ENCODE peak calls at places on chromosomes 7 and 10, in eight cellular contexts. K is breast epithelium, W is coronary artery, X is kidney, M is thyroid gland, Q is brain microvascular endothelial cell, Y is A549, I is Peyer's patch. O is an unnamed sample.
A peak's percentile ranks its signal among the peaks of the same experiment; 100 is the strongest.

GRCh38 chr7:139589474-139589873 is 66.0 kb downstream of the CLEC2L start:
- DNase-seq in I (no peak), W (no peak), M (no peak), K (no peak), Q (no peak), Y (no peak), X (no peak), O (peak; percentile 11)

GRCh38 chr7:77326131-77326530 is 90.0 kb downstream of the GSAP start:
- DNase-seq in Q (peak; percentile 25), W (no peak), X (no peak), I (no peak), K (no peak), M (no peak), Y (no peak), O (no peak)

GRCh38 chr10:47030191-47030698 is 119.0 kb downstream of the PTPN20 start:
- DNase-seq in X (no peak), K (no peak), W (peak; percentile 62), M (no peak), Y (no peak), I (no peak), Q (no peak), O (no peak)

GRCh38 chr7:36084485-36085091 is 68.5 kb upstream of the EEPD1 start:
- DNase-seq in M (peak; percentile 75), K (no peak), Q (peak; percentile 44), I (peak; percentile 84), X (peak; percentile 91), W (peak; percentile 69), Y (peak; percentile 53), O (peak; percentile 45)

GRCh38 chr7:135856356-135857144 is 107.9 kb upstream of the FAM180A start:
- DNase-seq in Y (no peak), W (no peak), K (no peak), M (no peak), I (no peak), Q (peak; percentile 5), X (no peak), O (peak; percentile 57)

GRCh38 chr7:23449941-23450340 is 20.4 kb downstream of the IGF2BP3 start:
- DNase-seq in K (no peak), X (no peak), M (no peak), I (no peak), Q (no peak), W (no peak), Y (no peak), O (no peak)

GRCh38 chr10:111297351-111297848 is 220.6 kb downstream of the ADRA2A start:
- DNase-seq in I (no peak), Q (peak; percentile 63), X (no peak), K (no peak), M (no peak), W (no peak), Y (no peak), O (no peak)

GRCh38 chr10:106424981-106425380 is 739.5 kb downstream of the SORCS1 start:
- DNase-seq in I (no peak), Q (no peak), K (no peak), X (no peak), W (no peak), Y (no peak), M (no peak), O (peak; percentile 51)

GRCh38 chr7:95718556-95719410 is 53.6 kb upstream of the DYNC1I1 start:
- DNase-seq in I (no peak), Q (no peak), K (no peak), X (no peak), M (no peak), W (no peak), Y (peak; percentile 21), O (peak; percentile 45)

GRCh38 chr10:75398630-75399460 is 2.7 kb downstream of the ZNF503 start:
- DNase-seq in I (peak; percentile 48), Q (no peak), M (peak; percentile 12), K (no peak), W (no peak), X (peak; percentile 81), Y (no peak), O (no peak)

GRCh38 chr10:75398238-75398629 is 3.3 kb downstream of the ZNF503 start:
- DNase-seq in Y (no peak), X (no peak), W (no peak), Q (no peak), I (no peak), K (no peak), M (no peak), O (no peak)

GRCh38 chr10:75400163-75400768 is 1.3 kb downstream of the ZNF503 start:
- DNase-seq in I (no peak), W (no peak), Y (peak; percentile 36), X (peak; percentile 84), K (peak; percentile 29), Q (no peak), M (peak; percentile 47), O (no peak)

GRCh38 chr10:75400769-75401568 is 595 bp downstream of the ZNF503 start:
- DNase-seq in X (peak; percentile 90), M (peak; percentile 76), Q (peak; percentile 45), Y (peak; percentile 29), K (peak; percentile 57), W (no peak), I (peak; percentile 70), O (peak; percentile 71)

GRCh38 chr10:75399461-75400162 is 2.0 kb downstream of the ZNF503 start:
- DNase-seq in M (peak; percentile 85), K (peak; percentile 63), Y (peak; percentile 64), X (peak; percentile 93), W (no peak), I (peak; percentile 89), Q (peak; percentile 65), O (peak; percentile 86)
- TF ChIP-seq CTCF in M (peak; percentile 57), K (no peak), Y (peak; percentile 60), X (peak; percentile 50), W (peak; percentile 63), I (peak; percentile 42), Q (peak; percentile 67), O (peak; percentile 43)

GRCh38 chr10:100748251-100749058 is 3.1 kb downstream of the PAX2 start:
- DNase-seq in W (no peak), X (no peak), Y (no peak), I (no peak), M (no peak), Q (no peak), K (no peak), O (no peak)

GRCh38 chr10:100750291-100751210 is 5.2 kb downstream of the PAX2 start:
- DNase-seq in W (no peak), M (no peak), Y (no peak), I (no peak), Q (no peak), X (peak; percentile 44), K (no peak), O (no peak)

GRCh38 chr10:100747826-100748231 is 2.4 kb downstream of the PAX2 start:
- DNase-seq in Q (no peak), Y (no peak), X (no peak), M (no peak), W (no peak), K (no peak), I (no peak), O (no peak)

GRCh38 chr10:100749309-100750217 is 4.2 kb downstream of the PAX2 start:
- DNase-seq in W (no peak), X (no peak), M (no peak), K (no peak), I (no peak), Q (no peak), Y (no peak), O (no peak)

DNA sequence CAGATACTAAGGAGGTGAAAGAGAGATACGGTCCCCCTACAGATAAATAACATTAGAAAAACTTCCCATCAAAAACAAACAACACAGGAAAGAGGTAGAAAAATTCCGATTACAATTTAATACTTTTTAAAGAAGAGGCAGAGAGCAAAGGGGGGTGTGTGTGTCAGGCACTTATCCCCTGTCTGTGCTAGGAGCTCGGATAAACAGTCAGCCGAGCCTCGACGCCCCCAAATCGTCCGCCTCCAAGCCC is 3.6 kb downstream of the PAX2 start:
- DNase-seq in X (no peak), M (no peak), Y (no peak), K (no peak), I (no peak), W (no peak), Q (no peak), O (no peak)
- H3K4me3 ChIP-seq in X (peak overlapping the region; percentile 78), M (no peak overlapping the region), Y (no peak overlapping the region), K (no peak overlapping the region), I (no peak overlapping the region), W (peak overlapping the region; percentile 64), Q (no peak overlapping the region), O (no peak overlapping the region)

DNA sequence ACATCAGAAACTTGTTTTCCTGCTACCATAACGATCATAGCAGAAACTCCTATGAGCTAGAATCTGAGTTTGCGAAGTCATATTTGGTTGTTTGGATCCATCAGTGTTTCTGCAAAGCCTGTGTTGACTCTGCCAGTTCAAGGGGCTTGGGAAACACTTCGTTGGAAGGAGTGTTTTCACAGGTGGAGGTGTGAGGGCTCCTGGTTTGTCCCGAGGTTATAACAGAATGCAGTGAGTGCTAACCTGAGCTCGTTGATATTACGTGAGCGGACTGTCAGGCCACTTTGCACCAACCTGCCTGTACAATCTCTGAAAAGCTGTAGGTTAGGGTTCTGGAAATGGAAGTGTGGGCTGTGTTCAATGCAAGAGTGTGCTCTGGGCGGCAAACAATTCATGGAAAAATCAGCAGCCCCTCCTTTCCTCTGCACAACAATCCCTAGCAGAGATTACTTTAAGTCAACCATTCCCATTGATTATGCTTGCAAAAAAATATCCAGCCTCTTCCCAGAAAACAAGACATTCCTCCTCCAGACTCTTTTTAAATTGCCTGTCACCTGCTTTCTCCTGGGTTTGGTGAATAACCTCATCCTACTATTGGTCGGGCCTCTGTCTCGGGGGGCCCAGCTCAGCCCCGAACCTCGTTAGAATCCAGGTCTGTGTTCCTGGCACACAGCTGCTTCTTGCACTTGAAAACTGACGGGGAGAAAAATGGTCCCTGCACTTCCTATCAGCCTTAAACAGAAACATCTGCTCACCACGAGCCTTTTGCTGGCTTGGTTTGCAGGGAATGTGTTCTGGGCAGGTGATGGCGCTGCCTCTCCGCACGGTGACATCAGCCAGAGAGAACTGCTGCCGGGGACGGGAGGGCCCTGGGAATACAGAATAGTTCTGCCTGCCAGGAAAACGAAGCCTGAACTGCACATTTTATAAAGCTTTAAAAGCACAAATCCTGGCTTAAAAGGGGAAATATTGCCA is 622.2 kb downstream of the TYW1 start:
- DNase-seq in Y (no peak), Q (no peak), M (no peak), X (no peak), K (no peak), W (no peak), I (no peak), O (no peak)
- TF ChIP-seq CTCF in Y (no peak), Q (no peak), M (no peak), X (no peak), K (no peak), W (no peak), I (no peak), O (no peak)

GRCh38 chr7:131947661-131948060 is 391.2 kb upstream of the PODXL start:
- DNase-seq in K (no peak), I (no peak), Q (no peak), X (no peak), M (no peak), Y (no peak), W (no peak), O (no peak)

GRCh38 chr7:131944556-131945069 is 388.2 kb upstream of the PODXL start:
- DNase-seq in W (no peak), K (no peak), X (no peak), Y (no peak), Q (no peak), I (no peak), M (no peak), O (no peak)

GRCh38 chr7:131945313-131945831 is 388.9 kb upstream of the PODXL start:
- DNase-seq in Q (peak; percentile 12), W (no peak), Y (peak; percentile 58), M (peak; percentile 38), K (no peak), X (peak; percentile 78), I (peak; percentile 57), O (peak; percentile 29)

GRCh38 chr7:131943616-131944015 is 387.2 kb upstream of the PODXL start:
- DNase-seq in W (no peak), K (no peak), Y (no peak), Q (no peak), I (no peak), X (no peak), M (no peak), O (no peak)

GRCh38 chr7:131945948-131946525 is 389.6 kb upstream of the PODXL start:
- DNase-seq in M (no peak), X (no peak), Y (no peak), K (no peak), W (no peak), I (peak; percentile 79), Q (no peak), O (no peak)
- H3K4me3 ChIP-seq in M (no peak overlapping the region), X (peak overlapping the region; percentile 42), Y (no peak overlapping the region), K (no peak overlapping the region), W (no peak overlapping the region), I (no peak overlapping the region), Q (no peak overlapping the region), O (no peak overlapping the region)